ENCODE peak calls at places on chromosome 2, in six cellular contexts. M is naive thymus-derived CD8-positive, alpha-beta T cell; O is cardiac muscle cell; L is MCF 10A; V is cerebellum; K is activated gamma-delta T cell treated with Interleukin-2 at 50 U/mL for 16 hours. P is an unnamed sample.

GRCh38 chr2:65331361-65331760 is 101.0 kb downstream of the SPRED2 start:
- DNase-seq in L (no peak), O (no peak), M (no peak), K (no peak), V (no peak), P (no peak)

GRCh38 chr2:173215316-173215715 is 139.4 kb upstream of the CDCA7 start:
- DNase-seq in L (no peak), M (no peak), O (no peak), K (no peak), V (no peak), P (no peak)

GRCh38 chr2:231132126-231132525 is 7.3 kb upstream of the HTR2B start:
- DNase-seq in O (no peak), M (no peak), V (no peak), L (peak), K (no peak), P (no peak)

GRCh38 chr2:71070294-71071025 is 2.0 kb downstream of the NAGK start:
- DNase-seq in K (no peak), O (peak), M (no peak), V (peak), L (peak), P (no peak)

GRCh38 chr2:203626952-203627681 is 79.3 kb upstream of the CD28 start:
- DNase-seq in V (no peak), K (no peak), L (no peak), M (no peak), O (no peak), P (no peak)

GRCh38 chr2:112138143-112139032 is at the start of gene FBLN7:
- DNase-seq in V (peak), M (no peak), O (peak), L (no peak), K (no peak), P (no peak)

GRCh38 chr2:223238301-223238700 is 186.3 kb downstream of the KCNE4 start:
- DNase-seq in O (no peak), V (no peak), M (no peak), L (no peak), K (no peak), P (no peak)

GRCh38 chr2:99881901-99882591 is 260.3 kb downstream of the AFF3 start:
- DNase-seq in M (no peak), V (no peak), K (no peak), L (peak), O (peak), P (no peak)

GRCh38 chr2:236107971-236108625 is 60.1 kb downstream of the GBX2 start:
- DNase-seq in V (no peak), K (no peak), M (no peak), O (no peak), L (no peak), P (no peak)

GRCh38 chr2:164554487-164554886 is 66.8 kb downstream of the GRB14 start:
- DNase-seq in O (no peak), V (no peak), K (no peak), M (no peak), L (no peak), P (no peak)